ENCODE peak calls at places on chromosomes 13 and 19, in seven cellular contexts. G is BE2C, B is stromal cell of bone marrow, I is NCI-H1417, F is ecto neural progenitor cell, W is vagina, Q is adipocyte. R is an unnamed sample.

GRCh38 chr19:35211545-35212230 is 16.9 kb downstream of the FAM187B start:
- DNase-seq in I (no peak), G (no peak), F (no peak), Q (no peak), W (no peak), B (no peak), R (no peak)

GRCh38 chr19:7657047-7657779 is 11.6 kb upstream of the RETN start:
- DNase-seq in I (no peak), Q (peak), B (no peak), G (no peak), W (no peak), F (no peak), R (no peak)

GRCh38 chr13:34542321-34542720 is 399.7 kb upstream of the NBEA start:
- DNase-seq in G (no peak), W (no peak), I (no peak), B (no peak), F (no peak), Q (no peak), R (no peak)

GRCh38 chr19:55384576-55385235 is 614 bp upstream of the TMEM238 start:
- DNase-seq in I (peak), G (no peak), W (no peak), Q (no peak), B (no peak), F (peak), R (no peak)

GRCh38 chr13:43284162-43284561 is 260.8 kb downstream of the DNAJC15 start:
- DNase-seq in Q (peak), W (no peak), I (no peak), B (no peak), G (no peak), F (no peak), R (no peak)

GRCh38 chr13:97568850-97569249 is 134.9 kb downstream of the RAP2A start:
- DNase-seq in F (no peak), G (no peak), B (no peak), W (no peak), I (no peak), Q (no peak), R (no peak)

GRCh38 chr19:39384839-39385568 is 5.9 kb downstream of the PAF1 start:
- DNase-seq in I (no peak), Q (no peak), F (no peak), G (no peak), B (no peak), W (no peak), R (no peak)

GRCh38 chr19:35501684-35502083 is 11.4 kb upstream of the KRTDAP start:
- DNase-seq in B (peak), G (no peak), F (no peak), Q (no peak), W (no peak), I (no peak), R (no peak)

GRCh38 chr13:70324519-70324918 is 216.3 kb upstream of the KLHL1 start:
- DNase-seq in B (no peak), F (no peak), W (no peak), G (no peak), I (no peak), Q (no peak), R (no peak)

GRCh38 chr13:91813255-91813654 is 414.8 kb downstream of the GPC5 start:
- DNase-seq in F (no peak), Q (no peak), I (peak), G (peak), W (no peak), B (no peak), R (no peak)

GRCh38 chr13:97372929-97373328 is 61.0 kb upstream of the RAP2A start:
- DNase-seq in F (no peak), G (no peak), I (no peak), B (no peak), W (no peak), Q (no peak), R (no peak)

GRCh38 chr13:92187378-92187989 is 789.1 kb downstream of the GPC5 start:
- DNase-seq in B (peak), G (peak), Q (peak), I (peak), W (no peak), F (no peak), R (no peak)

R was measured in DMS 273 treated with DMSO at 0.1 percent for 48 hours.